ENCODE peak calls at places on chromosomes 2 and 18, in four cellular contexts. N is cardiac muscle cell, Q is astrocyte of the spinal cord, L is GM12878. O is an unnamed sample.

GRCh38 chr18:3305933-3306332 is 44.0 kb downstream of the MYL12B start:
- DNase-seq in N (peak; percentile 74), Q (peak; percentile 89), L (no peak), O (no peak)

GRCh38 chr2:240167588-240167880 is 27.1 kb upstream of the OTOS start:
- DNase-seq in Q (no peak), N (no peak), L (no peak), O (no peak)

GRCh38 chr2:32384529-32384928 is 27.7 kb downstream of the BIRC6 start:
- DNase-seq in L (no peak), N (peak; percentile 15), Q (no peak), O (no peak)

GRCh38 chr18:8595445-8595844 is 13.8 kb upstream of the RAB12 start:
- DNase-seq in Q (no peak), L (no peak), N (no peak), O (no peak)

GRCh38 chr18:56200381-56200831 is 438.0 kb downstream of the TXNL1 start:
- DNase-seq in N (peak; percentile 40), Q (peak; percentile 68), L (no peak), O (no peak)

GRCh38 chr2:44705356-44705755 is 236.1 kb upstream of the SIX3 start:
- DNase-seq in Q (no peak), L (no peak), N (no peak), O (no peak)

GRCh38 chr18:63339920-63340484 is 20.4 kb upstream of the BCL2 start:
- DNase-seq in N (peak; percentile 56), L (no peak), Q (peak; percentile 40), O (no peak)

GRCh38 chr2:219218279-219219112 is at the start of gene ABCB6:
- DNase-seq in L (peak; percentile 63), N (peak; percentile 98), Q (peak; percentile 94), O (peak; percentile 68)

GRCh38 chr2:202007015-202008011 is 26.3 kb upstream of the FZD7 start:
- DNase-seq in Q (no peak), N (peak; percentile 21), L (no peak), O (no peak)

GRCh38 chr2:56209701-56210100 is 25.9 kb downstream of the CCDC85A start:
- DNase-seq in L (no peak), Q (no peak), N (no peak), O (no peak)

GRCh38 chr2:60819155-60819862 is 62.1 kb upstream of the REL start:
- DNase-seq in N (no peak), Q (no peak), L (no peak), O (no peak)

GRCh38 chr2:73111300-73112025 is 1.3 kb downstream of the RAB11FIP5 start:
- DNase-seq in N (peak; percentile 39), Q (peak; percentile 58), L (no peak), O (peak; percentile 45)

GRCh38 chr18:57432765-57433400 is 2.3 kb upstream of the ONECUT2 start:
- DNase-seq in Q (no peak), L (no peak), N (no peak), O (no peak)

GRCh38 chr18:79572848-79573451 is 106.7 kb upstream of the CTDP1 start:
- DNase-seq in Q (no peak), L (no peak), N (no peak), O (no peak)

GRCh38 chr2:1864981-1865421 is 120.7 kb upstream of the PXDN start:
- DNase-seq in N (no peak), L (no peak), Q (no peak), O (no peak)

GRCh38 chr2:213221962-213222361 is 62.3 kb upstream of the SPAG16 start:
- DNase-seq in N (peak; percentile 30), L (no peak), Q (peak; percentile 25), O (no peak)

GRCh38 chr2:101388232-101388631 is 929 bp upstream of the CREG2 start:
- DNase-seq in N (peak; percentile 44), Q (peak; percentile 40), L (no peak), O (no peak)

GRCh38 chr2:226609361-226609760 is 190.3 kb downstream of the IRS1 start:
- DNase-seq in L (no peak), Q (peak; percentile 90), N (peak; percentile 79), O (no peak)

GRCh38 chr2:200040251-200040650 is 84.9 kb downstream of the MAIP1 start:
- DNase-seq in N (no peak), Q (no peak), L (no peak), O (no peak)

GRCh38 chr18:48790226-48790863 is 160.4 kb downstream of the SMAD7 start:
- DNase-seq in L (no peak), Q (peak; percentile 79), N (peak; percentile 67), O (no peak)

GRCh38 chr18:64037812-64038414 is 68.0 kb downstream of the SERPINB8 start:
- DNase-seq in Q (peak; percentile 49), N (peak; percentile 30), L (no peak), O (no peak)

GRCh38 chr2:164205347-164205746 is 415.9 kb downstream of the GRB14 start:
- DNase-seq in L (no peak), N (peak; percentile 16), Q (peak; percentile 82), O (peak; percentile 11)

GRCh38 chr2:23916727-23917458 is 10.0 kb downstream of the ATAD2B start:
- DNase-seq in L (no peak), N (no peak), Q (peak; percentile 4), O (no peak)

GRCh38 chr18:5095239-5095638 is 101.8 kb downstream of the AKAIN1 start:
- DNase-seq in N (no peak), Q (no peak), L (no peak), O (no peak)

GRCh38 chr2:144217853-144218633 is 301.9 kb downstream of the ZEB2 start:
- DNase-seq in N (no peak), Q (peak; percentile 12), L (no peak), O (no peak)

GRCh38 chr2:121519732-121520640 is 10.7 kb upstream of the RNU4ATAC start:
- DNase-seq in L (no peak), N (no peak), Q (peak; percentile 50), O (no peak)

GRCh38 chr2:148614332-148615049 is 30.1 kb upstream of the EPC2 start:
- DNase-seq in L (peak; percentile 53), N (peak; percentile 32), Q (peak; percentile 41), O (peak; percentile 71)

GRCh38 chr2:22554453-22554852 is 830.5 kb upstream of the KLHL29 start:
- DNase-seq in N (no peak), L (no peak), Q (no peak), O (no peak)

GRCh38 chr18:54774971-54775665 is 53.2 kb upstream of the RAB27B start:
- DNase-seq in N (peak; percentile 14), L (no peak), Q (peak; percentile 46), O (no peak)

GRCh38 chr2:56133931-56134629 is 49.7 kb upstream of the CCDC85A start:
- DNase-seq in N (no peak), Q (no peak), L (no peak), O (no peak)

DNA sequence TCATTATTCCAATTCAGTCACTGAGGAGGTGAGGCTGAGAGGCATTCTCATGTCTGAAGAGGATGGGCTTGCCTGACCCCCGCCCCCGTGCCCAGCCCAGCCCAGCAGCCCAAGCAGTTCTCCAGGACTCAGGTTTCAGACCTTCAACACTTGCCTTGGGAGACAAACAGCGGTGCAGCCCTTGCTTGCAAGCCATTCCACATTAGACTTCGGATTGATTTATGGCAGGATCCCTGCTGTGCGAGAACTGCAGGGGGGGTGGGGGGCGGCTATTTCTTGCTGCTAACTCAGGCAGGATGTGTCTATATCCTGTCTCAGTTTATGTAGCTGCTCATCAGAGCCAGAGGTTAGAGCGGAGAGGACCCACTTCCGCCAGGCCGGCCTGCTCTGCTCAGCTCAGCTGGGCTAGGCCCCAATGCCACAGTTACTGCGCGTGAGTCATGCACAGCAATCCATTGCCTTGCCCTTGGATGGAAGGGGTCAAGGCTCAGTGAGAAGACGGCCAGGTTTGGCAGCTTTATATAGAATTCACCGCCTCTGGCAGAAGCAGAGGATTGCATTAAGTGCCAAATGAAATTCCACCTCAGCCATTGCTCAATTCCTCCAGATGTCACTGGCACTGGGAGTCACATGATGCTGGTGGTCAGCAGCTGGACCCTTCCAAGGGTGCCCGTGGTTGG is 1.8 kb downstream of the GYPC start:
- DNase-seq in Q (peak; percentile 99), N (peak; percentile 99), L (peak; percentile 61), O (peak; percentile 69)
- H3K4me3 ChIP-seq in Q (peak overlapping the region; percentile 67), N (no peak overlapping the region), L (peak overlapping the region; percentile 97), O (no peak overlapping the region)

DNA sequence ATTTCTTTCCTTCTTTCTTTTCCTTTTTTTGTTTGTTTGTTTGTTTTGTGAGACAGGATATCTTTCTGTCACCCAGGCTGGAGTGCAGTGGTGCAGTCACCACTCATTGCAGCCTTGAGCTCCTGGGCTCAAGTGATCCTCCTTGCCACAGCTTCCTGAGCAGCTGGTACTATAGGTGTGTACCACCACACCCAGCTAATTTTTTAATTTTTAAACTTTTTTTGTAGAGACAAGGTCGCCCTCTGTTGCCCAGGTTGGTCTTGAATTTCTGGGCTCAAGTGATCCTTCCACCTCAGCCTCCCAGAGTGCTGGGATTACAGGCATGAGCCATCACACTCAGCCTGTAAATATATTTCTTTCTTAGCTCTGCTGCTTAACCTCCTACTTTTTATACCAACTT is 83.4 kb upstream of the CYP20A1 start:
- DNase-seq in N (no peak), L (no peak), Q (no peak), O (no peak)
- TF ChIP-seq CTCF in N (no peak), L (no peak), Q (no peak), O (peak; percentile 13)

GRCh38 chr2:64731306-64731654 is 77.6 kb upstream of the SERTAD2 start:
- DNase-seq in Q (no peak), L (no peak), N (no peak), O (no peak)
- H3K4me3 ChIP-seq in Q (no peak overlapping the region), L (peak overlapping the region; percentile 58), N (no peak overlapping the region), O (no peak overlapping the region)

GRCh38 chr2:37920570-37920969 is 4.5 kb upstream of the RMDN2 start:
- DNase-seq in Q (peak; percentile 70), N (peak; percentile 80), L (no peak), O (no peak)

GRCh38 chr2:37923308-37924055 is 1.6 kb upstream of the RMDN2 start:
- DNase-seq in N (no peak), Q (no peak), L (no peak), O (no peak)

GRCh38 chr2:37926635-37927034 is 1.5 kb downstream of the RMDN2 start:
- DNase-seq in N (no peak), Q (no peak), L (no peak), O (no peak)

GRCh38 chr2:37928377-37928776 is 3.3 kb downstream of the RMDN2 start:
- DNase-seq in L (no peak), N (no peak), Q (no peak), O (no peak)

DNA sequence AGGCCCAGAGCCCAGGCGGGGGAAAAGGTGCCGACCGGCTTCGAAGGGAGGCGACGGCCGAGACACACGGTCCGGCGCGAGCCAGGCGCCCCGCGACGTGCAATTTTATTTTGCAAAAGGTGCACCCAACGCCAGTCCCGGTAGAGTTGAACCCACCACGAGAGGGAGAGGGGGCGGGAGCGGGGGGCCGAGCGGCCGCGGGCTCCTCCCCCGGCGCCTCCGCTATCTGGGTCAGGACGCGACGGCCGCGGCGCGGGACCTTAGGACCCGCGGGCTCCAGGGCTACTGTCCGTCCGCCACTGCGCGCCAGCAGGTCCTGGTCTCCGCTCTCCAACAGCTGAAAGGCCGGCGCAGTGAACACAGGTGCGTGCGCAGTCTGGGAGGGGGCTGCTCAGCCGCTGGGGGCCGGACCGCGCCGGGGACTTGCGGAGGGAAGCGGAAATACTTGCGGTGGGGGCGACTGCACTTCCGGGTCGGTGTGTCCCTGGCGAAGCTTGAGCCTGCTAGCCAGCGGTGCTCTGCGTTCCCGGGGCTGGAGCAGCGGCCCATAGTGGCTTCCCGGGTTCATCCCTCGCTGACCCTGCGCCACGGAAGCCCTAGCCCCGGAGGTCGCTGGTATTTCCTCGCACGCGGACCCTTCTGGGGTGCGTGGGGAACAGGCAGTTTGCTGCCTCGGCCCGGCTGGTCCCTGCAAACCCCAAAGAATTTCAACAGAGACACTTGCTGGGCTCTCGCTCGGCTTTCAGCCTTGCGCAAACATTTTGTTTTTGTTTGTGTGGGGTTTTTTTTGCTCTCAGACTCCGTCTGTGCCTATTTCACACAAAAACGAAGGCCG is at the start of gene RMDN2:
- DNase-seq in N (peak; percentile 96), L (peak; percentile 42), Q (peak; percentile 91), O (peak; percentile 74)
- TF ChIP-seq CTCF in N (no peak), L (no peak), Q (no peak), O (no peak)

GRCh38 chr2:173307287-173307686 is 47.4 kb upstream of the CDCA7 start:
- DNase-seq in L (peak; percentile 50), N (peak; percentile 44), Q (no peak), O (no peak)
- H3K4me3 ChIP-seq in L (peak overlapping the region; percentile 39), N (no peak overlapping the region), Q (no peak overlapping the region), O (no peak overlapping the region)

O was measured in retinal pigment epithelial cell.